ENCODE peak calls at places on chromosomes 12 and 14, in four cellular contexts. H, D, R and M are unnamed samples.

GRCh38 chr14:100408350-100409015 is 85.3 kb downstream of the SLC25A47 start:
- DNase-seq in H (no peak), D (no peak), R (peak; percentile 71), M (no peak)

GRCh38 chr12:96420255-96420930 is 20.2 kb upstream of the CDK17 start:
- DNase-seq in H (no peak), D (no peak), R (no peak), M (no peak)

GRCh38 chr12:19129486-19130223 is at the start of gene PLEKHA5:
- DNase-seq in H (peak; percentile 28), D (peak; percentile 76), R (peak; percentile 84), M (peak; percentile 45)

GRCh38 chr14:75125617-75126016 is 1.2 kb downstream of the NEK9 start:
- DNase-seq in H (no peak), D (no peak), R (no peak), M (no peak)

GRCh38 chr12:124506145-124506831 is 61.1 kb downstream of the NCOR2 start:
- DNase-seq in H (no peak), D (peak; percentile 82), R (peak; percentile 100), M (no peak)

GRCh38 chr12:111451649-111452129 is 46.0 kb downstream of the SH2B3 start:
- DNase-seq in H (no peak), D (no peak), R (peak; percentile 60), M (no peak)

GRCh38 chr14:35766700-35767082 is 42.4 kb downstream of the RALGAPA1 start:
- DNase-seq in H (no peak), D (no peak), R (no peak), M (no peak)

GRCh38 chr12:50764116-50764860 is 387 bp downstream of the ATF1 start:
- DNase-seq in H (peak; percentile 34), D (peak; percentile 82), R (peak; percentile 98), M (peak; percentile 87)

GRCh38 chr12:100926669-100927248 is 132.2 kb downstream of the ANO4 start:
- DNase-seq in H (no peak), D (peak; percentile 7), R (peak; percentile 60), M (no peak)

GRCh38 chr14:44163946-44164345 is 343.1 kb downstream of the FSCB start:
- DNase-seq in H (no peak), D (no peak), R (no peak), M (no peak)

GRCh38 chr12:120337730-120338129 is 10.2 kb upstream of the PLA2G1B start:
- DNase-seq in H (no peak), D (no peak), R (no peak), M (no peak)

GRCh38 chr14:69632752-69633151 is 21.4 kb downstream of the SUSD6 start:
- DNase-seq in H (no peak), D (no peak), R (peak; percentile 76), M (no peak)

GRCh38 chr12:123076604-123077297 is 74.1 kb downstream of the PITPNM2 start:
- DNase-seq in H (no peak), D (no peak), R (no peak), M (no peak)

GRCh38 chr14:21070083-21070609 is at the start of gene ARHGEF40:
- DNase-seq in H (peak; percentile 68), D (peak; percentile 69), R (peak; percentile 54), M (peak; percentile 51)

GRCh38 chr14:35332517-35333346 is 40.5 kb downstream of the PSMA6 start:
- DNase-seq in H (no peak), D (peak; percentile 76), R (peak; percentile 63), M (no peak)

GRCh38 chr12:58654021-58654420 is 266.3 kb downstream of the LRIG3 start:
- DNase-seq in H (no peak), D (no peak), R (no peak), M (no peak)

GRCh38 chr14:87864356-87865230 is 128.4 kb downstream of the GALC start:
- DNase-seq in H (no peak), D (no peak), R (peak; percentile 75), M (no peak)

GRCh38 chr14:39426605-39427004 is 5.6 kb downstream of the FBXO33 start:
- DNase-seq in H (no peak), D (no peak), R (peak; percentile 54), M (no peak)

GRCh38 chr14:23034498-23035302 is at the start of gene PSMB5:
- DNase-seq in H (no peak), D (peak; percentile 89), R (no peak), M (peak; percentile 94)

GRCh38 chr12:48032597-48032996 is 28.3 kb upstream of the COL2A1 start:
- DNase-seq in H (no peak), D (no peak), R (no peak), M (no peak)